ENCODE peak calls at places on chromosomes 1 and 21, in six cellular contexts. One of them, this sample, is unnamed.

GRCh38 chr1:183483224-183483623 is 10.9 kb downstream of the SMG7 start:
- DNase-seq in kidney tubule cell: no peak
- DNase-seq in Caki2: no peak
- DNase-seq in Peyer's patch: no peak
- DNase-seq in cortex of kidney: no peak
- DNase-seq in cerebellar nuclear complex: no peak
- DNase-seq in this sample: no peak

GRCh38 chr1:186875874-186876273 is 47.1 kb downstream of the PLA2G4A start:
- DNase-seq in kidney tubule cell: no peak
- DNase-seq in Caki2: no peak
- DNase-seq in Peyer's patch: no peak
- DNase-seq in cortex of kidney: no peak
- DNase-seq in cerebellar nuclear complex: no peak
- DNase-seq in this sample: no peak

GRCh38 chr1:91515994-91516393 is 15.3 kb downstream of the CDC7 start:
- DNase-seq in kidney tubule cell: no peak
- DNase-seq in Caki2: no peak
- DNase-seq in Peyer's patch: no peak
- DNase-seq in cortex of kidney: no peak
- DNase-seq in cerebellar nuclear complex: no peak
- DNase-seq in this sample: no peak

GRCh38 chr1:184743062-184743756 is 11.4 kb downstream of the EDEM3 start:
- DNase-seq in kidney tubule cell: no peak
- DNase-seq in Caki2: no peak
- DNase-seq in Peyer's patch: no peak
- DNase-seq in cortex of kidney: no peak
- DNase-seq in cerebellar nuclear complex: no peak
- DNase-seq in this sample: no peak

GRCh38 chr1:113452921-113453770 is 62.8 kb downstream of the MAGI3 start:
- DNase-seq in kidney tubule cell: peak
- DNase-seq in Caki2: no peak
- DNase-seq in Peyer's patch: no peak
- DNase-seq in cortex of kidney: no peak
- DNase-seq in cerebellar nuclear complex: no peak
- DNase-seq in this sample: no peak

GRCh38 chr1:161835963-161836362 is 69.8 kb downstream of the ATF6 start:
- DNase-seq in kidney tubule cell: no peak
- DNase-seq in Caki2: no peak
- DNase-seq in Peyer's patch: no peak
- DNase-seq in cortex of kidney: no peak
- DNase-seq in cerebellar nuclear complex: no peak
- DNase-seq in this sample: no peak

GRCh38 chr1:29638281-29638680 is 402.0 kb downstream of the PTPRU start:
- DNase-seq in kidney tubule cell: no peak
- DNase-seq in Caki2: no peak
- DNase-seq in Peyer's patch: peak
- DNase-seq in cortex of kidney: no peak
- DNase-seq in cerebellar nuclear complex: no peak
- DNase-seq in this sample: no peak

GRCh38 chr1:183632087-183632486 is 3.5 kb downstream of the ARPC5 start:
- DNase-seq in kidney tubule cell: no peak
- DNase-seq in Caki2: no peak
- DNase-seq in Peyer's patch: no peak
- DNase-seq in cortex of kidney: no peak
- DNase-seq in cerebellar nuclear complex: no peak
- DNase-seq in this sample: no peak

GRCh38 chr1:5644281-5645134 is 347.7 kb downstream of the NPHP4 start:
- DNase-seq in kidney tubule cell: no peak
- DNase-seq in Caki2: no peak
- DNase-seq in Peyer's patch: no peak
- DNase-seq in cortex of kidney: no peak
- DNase-seq in cerebellar nuclear complex: no peak
- DNase-seq in this sample: no peak

GRCh38 chr21:34807146-34807880 is 138.5 kb downstream of the CLIC6 start:
- DNase-seq in kidney tubule cell: peak
- DNase-seq in Caki2: peak
- DNase-seq in Peyer's patch: no peak
- DNase-seq in cortex of kidney: no peak
- DNase-seq in cerebellar nuclear complex: no peak
- DNase-seq in this sample: no peak

GRCh38 chr1:36359911-36360310 is 25.8 kb downstream of the STK40 start:
- DNase-seq in kidney tubule cell: peak
- DNase-seq in Caki2: peak
- DNase-seq in Peyer's patch: peak
- DNase-seq in cortex of kidney: no peak
- DNase-seq in cerebellar nuclear complex: no peak
- DNase-seq in this sample: no peak

GRCh38 chr1:237677979-237678378 is 212.7 kb downstream of the ZP4 start:
- DNase-seq in kidney tubule cell: peak
- DNase-seq in Caki2: peak
- DNase-seq in Peyer's patch: no peak
- DNase-seq in cortex of kidney: no peak
- DNase-seq in cerebellar nuclear complex: no peak
- DNase-seq in this sample: no peak

GRCh38 chr1:162035241-162035640 is 11.6 kb upstream of the OLFML2B start:
- DNase-seq in kidney tubule cell: peak
- DNase-seq in Caki2: no peak
- DNase-seq in Peyer's patch: no peak
- DNase-seq in cortex of kidney: no peak
- DNase-seq in cerebellar nuclear complex: no peak
- DNase-seq in this sample: no peak

GRCh38 chr1:5972198-5972520 is 20.1 kb downstream of the NPHP4 start:
- DNase-seq in kidney tubule cell: no peak
- DNase-seq in Caki2: no peak
- DNase-seq in Peyer's patch: no peak
- DNase-seq in cortex of kidney: no peak
- DNase-seq in cerebellar nuclear complex: no peak
- DNase-seq in this sample: no peak

GRCh38 chr1:63960326-63960725 is 186.5 kb downstream of the ROR1 start:
- DNase-seq in kidney tubule cell: no peak
- DNase-seq in Caki2: no peak
- DNase-seq in Peyer's patch: no peak
- DNase-seq in cortex of kidney: no peak
- DNase-seq in cerebellar nuclear complex: no peak
- DNase-seq in this sample: no peak

GRCh38 chr1:95117207-95118018 is at the start of gene TLCD4:
- DNase-seq in kidney tubule cell: peak
- DNase-seq in Caki2: peak
- DNase-seq in Peyer's patch: peak
- DNase-seq in cortex of kidney: no peak
- DNase-seq in cerebellar nuclear complex: no peak
- DNase-seq in this sample: peak

GRCh38 chr1:168709896-168710305 is 19.1 kb downstream of the DPT start:
- DNase-seq in kidney tubule cell: peak
- DNase-seq in Caki2: peak
- DNase-seq in Peyer's patch: no peak
- DNase-seq in cortex of kidney: no peak
- DNase-seq in cerebellar nuclear complex: no peak
- DNase-seq in this sample: no peak

GRCh38 chr1:220884981-220885918 is 6.0 kb downstream of the HLX start:
- DNase-seq in kidney tubule cell: no peak
- DNase-seq in Caki2: no peak
- DNase-seq in Peyer's patch: no peak
- DNase-seq in cortex of kidney: no peak
- DNase-seq in cerebellar nuclear complex: no peak
- DNase-seq in this sample: no peak

GRCh38 chr1:32239335-32239734 is 7.7 kb upstream of the FAM167B start:
- DNase-seq in kidney tubule cell: no peak
- DNase-seq in Caki2: no peak
- DNase-seq in Peyer's patch: no peak
- DNase-seq in cortex of kidney: no peak
- DNase-seq in cerebellar nuclear complex: no peak
- DNase-seq in this sample: no peak

GRCh38 chr1:152218762-152219436 is 5.1 kb downstream of the HRNR start:
- DNase-seq in kidney tubule cell: no peak
- DNase-seq in Caki2: no peak
- DNase-seq in Peyer's patch: no peak
- DNase-seq in cortex of kidney: no peak
- DNase-seq in cerebellar nuclear complex: no peak
- DNase-seq in this sample: no peak

GRCh38 chr1:234613128-234613875 is 3.3 kb upstream of the IRF2BP2 start:
- DNase-seq in kidney tubule cell: peak
- DNase-seq in Caki2: no peak
- DNase-seq in Peyer's patch: no peak
- DNase-seq in cortex of kidney: no peak
- DNase-seq in cerebellar nuclear complex: no peak
- DNase-seq in this sample: no peak

GRCh38 chr1:19765623-19766022 is 34.1 kb downstream of the TMCO4 start:
- DNase-seq in kidney tubule cell: peak
- DNase-seq in Caki2: peak
- DNase-seq in Peyer's patch: no peak
- DNase-seq in cortex of kidney: no peak
- DNase-seq in cerebellar nuclear complex: no peak
- DNase-seq in this sample: no peak

GRCh38 chr1:225815526-225816178 is 5.7 kb downstream of the EPHX1 start:
- DNase-seq in kidney tubule cell: no peak
- DNase-seq in Caki2: no peak
- DNase-seq in Peyer's patch: no peak
- DNase-seq in cortex of kidney: no peak
- DNase-seq in cerebellar nuclear complex: no peak
- DNase-seq in this sample: no peak

GRCh38 chr1:93999806-94000205 is 90.6 kb upstream of the GCLM start:
- DNase-seq in kidney tubule cell: no peak
- DNase-seq in Caki2: no peak
- DNase-seq in Peyer's patch: no peak
- DNase-seq in cortex of kidney: no peak
- DNase-seq in cerebellar nuclear complex: no peak
- DNase-seq in this sample: no peak

GRCh38 chr1:93080424-93080823 is 1.3 kb downstream of the MTF2 start:
- DNase-seq in kidney tubule cell: peak
- DNase-seq in Caki2: peak
- DNase-seq in Peyer's patch: no peak
- DNase-seq in cortex of kidney: no peak
- DNase-seq in cerebellar nuclear complex: no peak
- DNase-seq in this sample: no peak

GRCh38 chr1:7410156-7410555 is 360.9 kb upstream of the VAMP3 start:
- DNase-seq in kidney tubule cell: no peak
- DNase-seq in Caki2: no peak
- DNase-seq in Peyer's patch: no peak
- DNase-seq in cortex of kidney: no peak
- DNase-seq in cerebellar nuclear complex: no peak
- DNase-seq in this sample: no peak

GRCh38 chr1:228152918-228153258 is 3.2 kb downstream of the GJC2 start:
- DNase-seq in kidney tubule cell: no peak
- DNase-seq in Caki2: no peak
- DNase-seq in Peyer's patch: no peak
- DNase-seq in cortex of kidney: no peak
- DNase-seq in cerebellar nuclear complex: no peak
- DNase-seq in this sample: peak

GRCh38 chr1:207923561-207923960 is 12.6 kb upstream of the CD34 start:
- DNase-seq in kidney tubule cell: no peak
- DNase-seq in Caki2: no peak
- DNase-seq in Peyer's patch: no peak
- DNase-seq in cortex of kidney: no peak
- DNase-seq in cerebellar nuclear complex: no peak
- DNase-seq in this sample: no peak

GRCh38 chr1:74396462-74396861 is 115.9 kb downstream of the LRRC53 start:
- DNase-seq in kidney tubule cell: no peak
- DNase-seq in Caki2: no peak
- DNase-seq in Peyer's patch: no peak
- DNase-seq in cortex of kidney: no peak
- DNase-seq in cerebellar nuclear complex: no peak
- DNase-seq in this sample: no peak

GRCh38 chr1:89842547-89843278 is 21.9 kb downstream of the LRRC8D start:
- DNase-seq in kidney tubule cell: no peak
- DNase-seq in Caki2: no peak
- DNase-seq in Peyer's patch: no peak
- DNase-seq in cortex of kidney: no peak
- DNase-seq in cerebellar nuclear complex: no peak
- DNase-seq in this sample: no peak

GRCh38 chr1:31843506-31843905 is 27.7 kb upstream of the SPOCD1 start:
- DNase-seq in kidney tubule cell: peak
- DNase-seq in Caki2: no peak
- DNase-seq in Peyer's patch: no peak
- DNase-seq in cortex of kidney: no peak
- DNase-seq in cerebellar nuclear complex: no peak
- DNase-seq in this sample: no peak

GRCh38 chr1:161092621-161093028 is 3.3 kb upstream of the NECTIN4 start:
- DNase-seq in kidney tubule cell: peak
- DNase-seq in Caki2: no peak
- DNase-seq in Peyer's patch: no peak
- DNase-seq in cortex of kidney: no peak
- DNase-seq in cerebellar nuclear complex: no peak
- DNase-seq in this sample: no peak

GRCh38 chr1:204728456-204728855 is 42.9 kb upstream of the LRRN2 start:
- DNase-seq in kidney tubule cell: peak
- DNase-seq in Caki2: no peak
- DNase-seq in Peyer's patch: no peak
- DNase-seq in cortex of kidney: no peak
- DNase-seq in cerebellar nuclear complex: no peak
- DNase-seq in this sample: no peak

GRCh38 chr1:13494712-13495111 is 19.1 kb downstream of the LRRC38 start:
- DNase-seq in kidney tubule cell: no peak
- DNase-seq in Caki2: no peak
- DNase-seq in Peyer's patch: no peak
- DNase-seq in cortex of kidney: no peak
- DNase-seq in cerebellar nuclear complex: no peak
- DNase-seq in this sample: no peak